ENCODE peak calls at places on chromosomes 5 and 9, in seven cellular contexts. Y is fibroblast of lung, R is mesenchymal stem cell, S is OCI-LY7, Z is Karpas-422, N is neuronal stem cell, B is H9. O is an unnamed sample.

GRCh38 chr5:65721050-65721774 is 697 bp downstream of the SGTB start:
- DNase-seq in R (peak; percentile 86), Z (peak; percentile 72), S (peak; percentile 36), Y (peak; percentile 74), B (peak; percentile 45), N (peak; percentile 12), O (peak; percentile 20)

GRCh38 chr5:34658023-34658422 is 1.9 kb downstream of the RAI14 start:
- DNase-seq in Y (peak; percentile 61), R (peak; percentile 53), B (no peak), S (no peak), N (no peak), Z (no peak), O (no peak)

GRCh38 chr9:91623004-91623403 is 199.4 kb upstream of the NFIL3 start:
- DNase-seq in B (no peak), Z (no peak), Y (peak; percentile 10), S (no peak), N (no peak), R (no peak), O (no peak)

GRCh38 chr5:131505237-131505908 is 129.7 kb downstream of the RAPGEF6 start:
- DNase-seq in Y (peak; percentile 44), S (no peak), N (no peak), Z (no peak), B (no peak), R (no peak), O (no peak)

GRCh38 chr9:33813712-33814641 is 3.0 kb upstream of the UBE2R2 start:
- DNase-seq in N (no peak), Y (peak; percentile 85), Z (peak; percentile 83), S (peak; percentile 78), B (no peak), R (peak; percentile 89), O (no peak)

GRCh38 chr5:74318985-74319563 is 321.5 kb downstream of the ENC1 start:
- DNase-seq in R (no peak), N (no peak), Z (no peak), Y (peak; percentile 67), B (no peak), S (no peak), O (no peak)

GRCh38 chr5:76402251-76402879 is 720 bp upstream of the IQGAP2 start:
- DNase-seq in N (peak; percentile 54), S (peak; percentile 94), Y (peak; percentile 10), B (peak; percentile 78), R (no peak), Z (no peak), O (peak; percentile 94)

GRCh38 chr5:10788358-10788757 is 27.3 kb upstream of the DAP start:
- DNase-seq in R (no peak), N (no peak), Y (peak; percentile 4), Z (no peak), B (no peak), S (no peak), O (no peak)

GRCh38 chr9:127955294-127956015 is 17.8 kb upstream of the DPM2 start:
- DNase-seq in Y (peak; percentile 41), N (no peak), S (peak; percentile 81), Z (peak; percentile 83), B (peak; percentile 93), R (no peak), O (peak; percentile 97)

GRCh38 chr5:9924614-9925013 is 294.5 kb upstream of the TAS2R1 start:
- DNase-seq in R (peak; percentile 94), Z (no peak), N (no peak), Y (peak; percentile 98), B (no peak), S (no peak), O (peak; percentile 94)

GRCh38 chr5:53479656-53480473 is 564 bp upstream of the FST start:
- DNase-seq in N (peak; percentile 61), Y (peak; percentile 55), S (no peak), R (peak; percentile 57), B (peak; percentile 57), Z (no peak), O (no peak)

GRCh38 chr9:135989722-135990467 is 28.7 kb upstream of the UBAC1 start:
- DNase-seq in R (no peak), N (no peak), Y (no peak), Z (no peak), S (no peak), B (no peak), O (no peak)

GRCh38 chr9:1129382-1129781 is 79.2 kb downstream of the DMRT2 start:
- DNase-seq in Y (no peak), B (no peak), N (no peak), R (no peak), S (no peak), Z (no peak), O (no peak)

GRCh38 chr5:35736280-35736679 is 118.6 kb downstream of the SPEF2 start:
- DNase-seq in S (no peak), Z (peak; percentile 42), N (no peak), Y (no peak), B (no peak), R (no peak), O (no peak)

GRCh38 chr5:98997000-98997399 is 68.2 kb upstream of the CHD1 start:
- DNase-seq in Y (peak; percentile 54), N (no peak), S (no peak), R (peak; percentile 70), Z (no peak), B (no peak), O (no peak)

GRCh38 chr5:136957428-136957827 is 541.7 kb downstream of the SPOCK1 start:
- DNase-seq in B (no peak), N (no peak), S (no peak), Y (no peak), R (no peak), Z (no peak), O (peak; percentile 86)

GRCh38 chr5:175854231-175855040 is 16.9 kb upstream of the CPLX2 start:
- DNase-seq in B (no peak), Y (no peak), R (no peak), N (no peak), S (no peak), Z (no peak), O (peak; percentile 85)

GRCh38 chr9:692636-693459 is 148.6 kb upstream of the DMRT1 start:
- DNase-seq in N (no peak), R (no peak), S (peak; percentile 21), B (no peak), Y (no peak), Z (no peak), O (no peak)

GRCh38 chr5:11075010-11075860 is 314.2 kb upstream of the DAP start:
- DNase-seq in N (peak; percentile 27), Y (no peak), S (no peak), B (peak; percentile 46), Z (peak; percentile 47), R (no peak), O (no peak)

GRCh38 chr5:159515197-159515596 is 184.9 kb upstream of the IL12B start:
- DNase-seq in Z (no peak), Y (no peak), S (no peak), B (no peak), R (no peak), N (no peak), O (no peak)

GRCh38 chr5:10663531-10664183 is 97.4 kb downstream of the DAP start:
- DNase-seq in Y (peak; percentile 63), S (no peak), R (no peak), Z (no peak), N (no peak), B (no peak), O (no peak)

GRCh38 chr9:91164724-91165520 is 196.8 kb downstream of the AUH start:
- DNase-seq in Z (no peak), Y (peak; percentile 100), N (no peak), R (peak; percentile 98), B (no peak), S (no peak), O (peak; percentile 92)

GRCh38 chr5:127029513-127030258 is 672 bp downstream of the MARCHF3 start:
- DNase-seq in Z (peak; percentile 72), N (peak; percentile 48), B (peak; percentile 77), R (peak; percentile 75), Y (peak; percentile 59), S (peak; percentile 71), O (peak; percentile 35)

GRCh38 chr5:92147792-92148191 is 764.7 kb upstream of the ARRDC3 start:
- DNase-seq in B (no peak), R (no peak), Z (no peak), Y (no peak), S (no peak), N (no peak), O (no peak)

GRCh38 chr9:8916771-8917170 is 1117.2 kb upstream of the DMAC1 start:
- DNase-seq in Y (no peak), B (no peak), R (no peak), Z (no peak), N (no peak), S (no peak), O (no peak)

DNA sequence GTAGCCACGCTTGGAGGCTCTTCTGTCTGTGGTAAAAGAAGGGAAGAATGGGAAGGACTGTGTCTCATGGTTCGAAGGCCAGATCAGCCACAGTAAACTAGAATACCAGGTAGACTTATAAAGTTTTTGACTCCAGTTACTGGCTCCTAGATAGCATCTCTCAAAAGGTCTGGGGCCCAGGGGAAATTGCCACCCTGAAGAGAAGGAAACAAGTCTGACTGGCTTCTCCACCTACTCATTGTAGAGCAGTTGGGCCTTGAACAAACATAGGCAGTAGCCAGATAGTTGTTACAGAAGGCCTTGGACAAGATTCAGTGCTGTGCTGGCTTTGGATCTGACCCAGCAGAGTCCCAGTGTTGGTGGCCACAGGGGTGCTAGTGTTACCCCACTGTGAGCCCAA is 890.4 kb downstream of the EFNA5 start:
- DNase-seq in Z (no peak), N (no peak), B (no peak), Y (no peak), S (no peak), R (no peak), O (peak; percentile 38)
- H2AFZ ChIP-seq in Z (no peak overlapping the region), N (no peak overlapping the region), B (no peak overlapping the region), Y (no peak overlapping the region), S (no peak overlapping the region), R (no peak overlapping the region), O (no peak overlapping the region)

GRCh38 chr9:19870988-19871387 is 82.2 kb upstream of the SLC24A2 start:
- DNase-seq in B (no peak), Y (no peak), Z (no peak), N (no peak), R (no peak), S (no peak), O (no peak)

GRCh38 chr9:19876569-19877316 is 87.9 kb upstream of the SLC24A2 start:
- DNase-seq in R (no peak), B (no peak), Z (peak; percentile 5), N (no peak), Y (no peak), S (no peak), O (no peak)

GRCh38 chr9:19875291-19875910 is 86.6 kb upstream of the SLC24A2 start:
- DNase-seq in N (no peak), R (no peak), Y (peak; percentile 2), S (no peak), B (no peak), Z (no peak), O (no peak)
- H2AFZ ChIP-seq in N (no peak overlapping the region), R (no peak overlapping the region), Y (no peak overlapping the region), S (no peak overlapping the region), B (no peak overlapping the region), Z (no peak overlapping the region), O (no peak overlapping the region)

DNA sequence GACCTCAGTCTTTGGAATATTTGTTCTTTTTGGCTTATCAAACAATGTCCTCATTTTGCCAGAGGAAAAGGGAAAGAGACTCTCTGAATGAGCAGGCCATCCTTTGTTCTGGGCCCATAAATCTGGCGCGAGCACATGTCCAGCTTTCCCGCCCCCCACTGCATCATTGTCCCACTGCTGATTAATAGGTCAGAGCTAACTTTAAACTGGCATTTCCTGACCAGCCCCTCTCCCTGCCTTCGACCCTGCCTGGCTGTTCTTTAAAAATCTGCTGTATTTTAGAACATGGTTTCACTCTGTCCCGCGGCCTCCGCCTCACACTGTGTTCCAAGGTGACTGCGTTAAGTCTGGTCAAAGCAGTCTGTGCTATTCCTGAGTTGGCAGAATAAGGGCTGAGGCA is 178.1 kb upstream of the KLF4 start:
- DNase-seq in Z (no peak), R (no peak), N (no peak), Y (no peak), B (no peak), S (no peak), O (no peak)
- H2AFZ ChIP-seq in Z (no peak overlapping the region), R (no peak overlapping the region), N (no peak overlapping the region), Y (no peak overlapping the region), B (no peak overlapping the region), S (no peak overlapping the region), O (no peak overlapping the region)

GRCh38 chr5:120146787-120147186 is 317.3 kb upstream of the PRR16 start:
- DNase-seq in B (no peak), N (no peak), R (peak; percentile 16), Z (no peak), S (no peak), Y (peak; percentile 33), O (no peak)
- H2AFZ ChIP-seq in B (no peak overlapping the region), N (no peak overlapping the region), R (no peak overlapping the region), Z (no peak overlapping the region), S (no peak overlapping the region), Y (peak overlapping the region; percentile 47), O (no peak overlapping the region)

O was measured in PC-9.